ENCODE peak calls at places on chromosome 15, in nine cellular contexts. One of them, this sample, is unnamed.

GRCh38 chr15:37002041-37002689 is 98.2 kb downstream of the MEIS2 start:
- DNase-seq in epithelial cell of prostate: no peak
- DNase-seq in PC-3: no peak
- DNase-seq in cardiac muscle cell: no peak
- DNase-seq in brain microvascular endothelial cell: no peak
- DNase-seq in neuronal stem cell: no peak
- DNase-seq in CD8-positive, alpha-beta T cell: no peak
- DNase-seq in AG04450: no peak
- DNase-seq in CD4-positive, CD25-positive, alpha-beta regulatory T cell: no peak
- DNase-seq in this sample: no peak

GRCh38 chr15:90530250-90531051 is 728 bp downstream of the CRTC3 start:
- DNase-seq in epithelial cell of prostate: no peak
- DNase-seq in PC-3: peak; percentile 62
- DNase-seq in cardiac muscle cell: peak; percentile 45
- DNase-seq in brain microvascular endothelial cell: no peak
- DNase-seq in neuronal stem cell: peak; percentile 17
- DNase-seq in CD8-positive, alpha-beta T cell: peak; percentile 50
- DNase-seq in AG04450: no peak
- DNase-seq in CD4-positive, CD25-positive, alpha-beta regulatory T cell: peak; percentile 62
- DNase-seq in this sample: peak; percentile 37

GRCh38 chr15:73881539-73882320 is 8.4 kb downstream of the TBC1D21 start:
- DNase-seq in epithelial cell of prostate: no peak
- DNase-seq in PC-3: no peak
- DNase-seq in cardiac muscle cell: no peak
- DNase-seq in brain microvascular endothelial cell: no peak
- DNase-seq in neuronal stem cell: no peak
- DNase-seq in CD8-positive, alpha-beta T cell: no peak
- DNase-seq in AG04450: no peak
- DNase-seq in CD4-positive, CD25-positive, alpha-beta regulatory T cell: no peak
- DNase-seq in this sample: no peak

GRCh38 chr15:90221251-90221900 is 12.4 kb downstream of the CIB1 start:
- DNase-seq in epithelial cell of prostate: no peak
- DNase-seq in PC-3: peak; percentile 74
- DNase-seq in cardiac muscle cell: peak; percentile 94
- DNase-seq in brain microvascular endothelial cell: peak; percentile 71
- DNase-seq in neuronal stem cell: no peak
- DNase-seq in CD8-positive, alpha-beta T cell: no peak
- DNase-seq in AG04450: peak; percentile 53
- DNase-seq in CD4-positive, CD25-positive, alpha-beta regulatory T cell: no peak
- DNase-seq in this sample: peak; percentile 54

GRCh38 chr15:67680645-67681044 is 138.1 kb downstream of the MAP2K5 start:
- DNase-seq in epithelial cell of prostate: no peak
- DNase-seq in PC-3: no peak
- DNase-seq in cardiac muscle cell: peak; percentile 57
- DNase-seq in brain microvascular endothelial cell: no peak
- DNase-seq in neuronal stem cell: no peak
- DNase-seq in CD8-positive, alpha-beta T cell: no peak
- DNase-seq in AG04450: no peak
- DNase-seq in CD4-positive, CD25-positive, alpha-beta regulatory T cell: no peak
- DNase-seq in this sample: no peak

GRCh38 chr15:81391657-81392056 is 17.6 kb upstream of the TMC3 start:
- DNase-seq in epithelial cell of prostate: no peak
- DNase-seq in PC-3: no peak
- DNase-seq in cardiac muscle cell: no peak
- DNase-seq in brain microvascular endothelial cell: no peak
- DNase-seq in neuronal stem cell: no peak
- DNase-seq in CD8-positive, alpha-beta T cell: no peak
- DNase-seq in AG04450: no peak
- DNase-seq in CD4-positive, CD25-positive, alpha-beta regulatory T cell: no peak
- DNase-seq in this sample: no peak

GRCh38 chr15:55255714-55256113 is 33.9 kb downstream of the RAB27A start:
- DNase-seq in epithelial cell of prostate: no peak
- DNase-seq in PC-3: no peak
- DNase-seq in cardiac muscle cell: no peak
- DNase-seq in brain microvascular endothelial cell: no peak
- DNase-seq in neuronal stem cell: no peak
- DNase-seq in CD8-positive, alpha-beta T cell: peak; percentile 20
- DNase-seq in AG04450: no peak
- DNase-seq in CD4-positive, CD25-positive, alpha-beta regulatory T cell: no peak
- DNase-seq in this sample: no peak

GRCh38 chr15:68849477-68849876 is 28.8 kb upstream of the ANP32A start:
- DNase-seq in epithelial cell of prostate: no peak
- DNase-seq in PC-3: no peak
- DNase-seq in cardiac muscle cell: no peak
- DNase-seq in brain microvascular endothelial cell: no peak
- DNase-seq in neuronal stem cell: no peak
- DNase-seq in CD8-positive, alpha-beta T cell: no peak
- DNase-seq in AG04450: no peak
- DNase-seq in CD4-positive, CD25-positive, alpha-beta regulatory T cell: no peak
- DNase-seq in this sample: no peak

GRCh38 chr15:59178151-59178705 is 28.4 kb upstream of the LDHAL6B start:
- DNase-seq in epithelial cell of prostate: no peak
- DNase-seq in PC-3: no peak
- DNase-seq in cardiac muscle cell: no peak
- DNase-seq in brain microvascular endothelial cell: no peak
- DNase-seq in neuronal stem cell: no peak
- DNase-seq in CD8-positive, alpha-beta T cell: no peak
- DNase-seq in AG04450: no peak
- DNase-seq in CD4-positive, CD25-positive, alpha-beta regulatory T cell: no peak
- DNase-seq in this sample: no peak

GRCh38 chr15:89997079-89997478 is 4.0 kb upstream of the ZNF710 start:
- DNase-seq in epithelial cell of prostate: no peak
- DNase-seq in PC-3: no peak
- DNase-seq in cardiac muscle cell: no peak
- DNase-seq in brain microvascular endothelial cell: no peak
- DNase-seq in neuronal stem cell: no peak
- DNase-seq in CD8-positive, alpha-beta T cell: no peak
- DNase-seq in AG04450: no peak
- DNase-seq in CD4-positive, CD25-positive, alpha-beta regulatory T cell: no peak
- DNase-seq in this sample: no peak

DNA sequence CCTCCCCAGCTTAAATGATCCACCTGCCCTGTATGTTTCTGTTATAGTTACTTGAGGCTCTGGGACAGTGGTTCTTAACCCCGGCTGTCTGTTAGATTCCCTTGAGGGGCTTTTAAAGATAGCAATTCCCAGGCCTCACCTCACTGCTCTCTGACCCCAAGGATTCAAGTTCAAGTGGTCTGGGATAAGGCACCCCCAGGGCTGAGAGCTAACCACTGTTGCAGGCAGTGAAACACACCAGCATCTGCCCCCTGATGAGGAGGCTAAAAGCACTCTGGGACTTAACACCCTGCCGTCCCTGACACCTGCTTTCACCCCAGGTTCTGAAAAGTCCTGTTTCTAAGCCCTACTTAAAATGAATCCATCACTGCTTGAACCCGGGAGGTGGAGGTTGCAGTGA is 103.7 kb downstream of the LRRK1 start:
- DNase-seq in epithelial cell of prostate: no peak
- DNase-seq in PC-3: no peak
- DNase-seq in cardiac muscle cell: no peak
- DNase-seq in brain microvascular endothelial cell: no peak
- DNase-seq in neuronal stem cell: no peak
- DNase-seq in CD8-positive, alpha-beta T cell: no peak
- DNase-seq in AG04450: no peak
- DNase-seq in CD4-positive, CD25-positive, alpha-beta regulatory T cell: no peak
- DNase-seq in this sample: no peak
- H3K27ac ChIP-seq in epithelial cell of prostate: no peak overlapping the region
- H3K27ac ChIP-seq in PC-3: no peak overlapping the region
- H3K27ac ChIP-seq in cardiac muscle cell: no peak overlapping the region
- H3K27ac ChIP-seq in brain microvascular endothelial cell: no peak overlapping the region
- H3K27ac ChIP-seq in neuronal stem cell: no peak overlapping the region
- H3K27ac ChIP-seq in CD8-positive, alpha-beta T cell: no peak overlapping the region
- H3K27ac ChIP-seq in AG04450: peak overlapping the region; percentile 99
- H3K27ac ChIP-seq in CD4-positive, CD25-positive, alpha-beta regulatory T cell: no peak overlapping the region
- H3K27ac ChIP-seq in this sample: no peak overlapping the region

DNA sequence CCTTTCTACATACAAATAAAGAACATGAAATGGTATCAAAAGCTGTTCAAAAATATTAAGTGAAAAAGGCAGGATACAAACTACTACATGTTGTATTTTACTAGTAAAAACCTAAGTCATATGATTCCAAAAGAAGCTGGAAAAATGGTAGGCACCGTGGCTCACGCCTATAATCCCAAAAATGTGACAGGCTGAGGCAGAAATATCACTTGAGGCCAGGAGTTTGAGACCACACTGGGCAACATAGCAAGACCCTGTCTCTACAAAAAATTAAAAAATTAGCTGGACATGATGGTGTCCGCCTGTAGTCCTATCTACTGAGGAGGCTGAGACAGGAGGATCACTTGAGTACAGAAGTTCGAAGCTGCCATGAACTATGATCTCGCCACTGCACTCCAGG is 1.7 kb downstream of the EMC7 start:
- DNase-seq in epithelial cell of prostate: no peak
- DNase-seq in PC-3: no peak
- DNase-seq in cardiac muscle cell: no peak
- DNase-seq in brain microvascular endothelial cell: no peak
- DNase-seq in neuronal stem cell: no peak
- DNase-seq in CD8-positive, alpha-beta T cell: no peak
- DNase-seq in AG04450: no peak
- DNase-seq in CD4-positive, CD25-positive, alpha-beta regulatory T cell: no peak
- DNase-seq in this sample: no peak
- H3K27ac ChIP-seq in epithelial cell of prostate: no peak overlapping the region
- H3K27ac ChIP-seq in PC-3: no peak overlapping the region
- H3K27ac ChIP-seq in cardiac muscle cell: no peak overlapping the region
- H3K27ac ChIP-seq in brain microvascular endothelial cell: no peak overlapping the region
- H3K27ac ChIP-seq in neuronal stem cell: no peak overlapping the region
- H3K27ac ChIP-seq in CD8-positive, alpha-beta T cell: no peak overlapping the region
- H3K27ac ChIP-seq in AG04450: no peak overlapping the region
- H3K27ac ChIP-seq in CD4-positive, CD25-positive, alpha-beta regulatory T cell: no peak overlapping the region
- H3K27ac ChIP-seq in this sample: no peak overlapping the region

GRCh38 chr15:44289352-44289790 is 852 bp downstream of the GOLM2 start:
- DNase-seq in epithelial cell of prostate: no peak
- DNase-seq in PC-3: peak; percentile 12
- DNase-seq in cardiac muscle cell: no peak
- DNase-seq in brain microvascular endothelial cell: no peak
- DNase-seq in neuronal stem cell: no peak
- DNase-seq in CD8-positive, alpha-beta T cell: no peak
- DNase-seq in AG04450: no peak
- DNase-seq in CD4-positive, CD25-positive, alpha-beta regulatory T cell: no peak
- DNase-seq in this sample: no peak
- H3K27ac ChIP-seq in epithelial cell of prostate: peak overlapping the region; percentile 74
- H3K27ac ChIP-seq in PC-3: no peak overlapping the region
- H3K27ac ChIP-seq in cardiac muscle cell: peak overlapping the region; percentile 97
- H3K27ac ChIP-seq in brain microvascular endothelial cell: peak overlapping the region; percentile 61
- H3K27ac ChIP-seq in neuronal stem cell: no peak overlapping the region
- H3K27ac ChIP-seq in CD8-positive, alpha-beta T cell: peak overlapping the region; percentile 95
- H3K27ac ChIP-seq in AG04450: peak overlapping the region; percentile 43
- H3K27ac ChIP-seq in CD4-positive, CD25-positive, alpha-beta regulatory T cell: peak overlapping the region; percentile 95
- H3K27ac ChIP-seq in this sample: peak overlapping the region; percentile 88

DNA sequence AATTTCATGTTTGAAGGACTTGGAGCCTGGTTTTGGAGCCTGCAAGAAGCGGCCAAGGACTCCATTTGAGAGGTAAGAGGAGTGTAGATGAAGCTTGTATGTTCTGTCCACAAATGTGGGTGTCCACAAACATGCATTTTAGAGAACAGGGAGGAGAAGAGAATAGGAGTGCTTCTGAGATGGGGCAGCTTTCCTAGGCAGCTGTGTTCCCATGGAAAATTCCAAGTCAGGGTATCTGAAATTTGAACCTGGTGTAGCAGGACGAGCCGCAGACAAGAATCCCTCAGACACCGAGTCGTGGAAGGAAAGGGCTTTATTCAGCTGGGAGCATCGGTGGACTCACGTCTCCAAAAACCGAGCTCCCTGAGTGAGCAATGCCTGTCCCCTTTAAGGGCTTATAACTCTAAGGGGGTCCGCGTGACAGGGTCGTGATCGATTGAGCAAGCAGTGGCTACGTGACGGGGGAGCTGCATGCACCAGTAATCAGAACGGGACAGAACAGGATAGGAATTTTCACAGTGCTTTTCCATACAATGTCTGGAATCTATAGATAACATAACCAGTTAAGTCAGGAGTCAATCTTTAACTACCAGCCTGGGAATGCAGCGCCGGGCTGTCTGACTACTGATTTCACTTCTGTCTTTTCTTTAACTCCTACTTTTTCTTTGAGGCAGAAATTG is 71.4 kb upstream of the WDR72 start:
- DNase-seq in epithelial cell of prostate: no peak
- DNase-seq in PC-3: no peak
- DNase-seq in cardiac muscle cell: no peak
- DNase-seq in brain microvascular endothelial cell: no peak
- DNase-seq in neuronal stem cell: no peak
- DNase-seq in CD8-positive, alpha-beta T cell: no peak
- DNase-seq in AG04450: no peak
- DNase-seq in CD4-positive, CD25-positive, alpha-beta regulatory T cell: no peak
- DNase-seq in this sample: no peak
- H3K27ac ChIP-seq in epithelial cell of prostate: no peak overlapping the region
- H3K27ac ChIP-seq in PC-3: no peak overlapping the region
- H3K27ac ChIP-seq in cardiac muscle cell: no peak overlapping the region
- H3K27ac ChIP-seq in brain microvascular endothelial cell: no peak overlapping the region
- H3K27ac ChIP-seq in neuronal stem cell: no peak overlapping the region
- H3K27ac ChIP-seq in CD8-positive, alpha-beta T cell: no peak overlapping the region
- H3K27ac ChIP-seq in AG04450: no peak overlapping the region
- H3K27ac ChIP-seq in CD4-positive, CD25-positive, alpha-beta regulatory T cell: no peak overlapping the region
- H3K27ac ChIP-seq in this sample: no peak overlapping the region

DNA sequence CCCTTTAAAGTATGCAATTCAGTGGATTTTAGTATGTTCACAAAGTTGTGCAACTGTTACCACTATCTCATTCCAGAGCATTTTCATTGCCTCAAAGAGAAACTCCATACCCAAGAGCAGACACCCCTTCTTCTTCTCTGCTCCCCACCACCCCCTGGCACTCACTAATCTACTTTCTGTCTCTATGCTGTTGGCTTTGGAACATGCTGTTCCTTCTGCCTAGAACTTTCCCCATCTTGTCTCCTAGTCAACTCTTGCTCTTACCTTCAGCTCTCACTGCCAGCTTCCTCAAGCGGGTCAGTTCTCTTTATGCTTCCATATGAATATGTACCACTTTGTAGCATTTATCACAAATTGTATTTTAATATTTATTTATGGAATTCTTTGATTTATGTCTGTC is 50.1 kb downstream of the TYRO3 start:
- DNase-seq in epithelial cell of prostate: no peak
- DNase-seq in PC-3: no peak
- DNase-seq in cardiac muscle cell: peak; percentile 9
- DNase-seq in brain microvascular endothelial cell: no peak
- DNase-seq in neuronal stem cell: no peak
- DNase-seq in CD8-positive, alpha-beta T cell: no peak
- DNase-seq in AG04450: no peak
- DNase-seq in CD4-positive, CD25-positive, alpha-beta regulatory T cell: no peak
- DNase-seq in this sample: no peak
- H3K27ac ChIP-seq in epithelial cell of prostate: no peak overlapping the region
- H3K27ac ChIP-seq in PC-3: no peak overlapping the region
- H3K27ac ChIP-seq in cardiac muscle cell: no peak overlapping the region
- H3K27ac ChIP-seq in brain microvascular endothelial cell: no peak overlapping the region
- H3K27ac ChIP-seq in neuronal stem cell: no peak overlapping the region
- H3K27ac ChIP-seq in CD8-positive, alpha-beta T cell: no peak overlapping the region
- H3K27ac ChIP-seq in AG04450: no peak overlapping the region
- H3K27ac ChIP-seq in CD4-positive, CD25-positive, alpha-beta regulatory T cell: no peak overlapping the region
- H3K27ac ChIP-seq in this sample: no peak overlapping the region

This sample was measured in caudate nucleus.